ENCODE peak calls at places on chromosomes 2 and 18, in eight cellular contexts. One of them, this sample, is unnamed.

GRCh38 chr18:79851981-79852380 is 54.2 kb downstream of the KCNG2 start:
- DNase-seq in caudate nucleus: no peak
- DNase-seq in tibial artery: peak; percentile 34
- DNase-seq in fibroblast of the conjunctiva: no peak
- DNase-seq in HTR-8/SVneo: no peak
- DNase-seq in WTC11: no peak
- DNase-seq in activated CD4-positive, alpha-beta memory T cell treated with anti-CD3 and anti-CD28 coated beads for 36 hours: no peak
- DNase-seq in left ventricle myocardium inferior: no peak
- DNase-seq in this sample: no peak

GRCh38 chr2:178404380-178404767 is 46.6 kb downstream of the PRKRA start:
- DNase-seq in WTC11: no peak
- DNase-seq in tibial artery: no peak
- DNase-seq in fibroblast of the conjunctiva: no peak
- DNase-seq in caudate nucleus: no peak
- DNase-seq in activated CD4-positive, alpha-beta memory T cell treated with anti-CD3 and anti-CD28 coated beads for 36 hours: peak; percentile 58
- DNase-seq in HTR-8/SVneo: no peak
- DNase-seq in left ventricle myocardium inferior: no peak
- DNase-seq in this sample: peak; percentile 76

GRCh38 chr2:113858764-113859163 is 31.1 kb upstream of the ACTR3 start:
- DNase-seq in activated CD4-positive, alpha-beta memory T cell treated with anti-CD3 and anti-CD28 coated beads for 36 hours: no peak
- DNase-seq in HTR-8/SVneo: peak; percentile 69
- DNase-seq in caudate nucleus: no peak
- DNase-seq in WTC11: no peak
- DNase-seq in left ventricle myocardium inferior: no peak
- DNase-seq in fibroblast of the conjunctiva: peak; percentile 70
- DNase-seq in tibial artery: no peak
- DNase-seq in this sample: peak; percentile 94

GRCh38 chr2:70560040-70560439 is 6.4 kb upstream of the TGFA start:
- DNase-seq in activated CD4-positive, alpha-beta memory T cell treated with anti-CD3 and anti-CD28 coated beads for 36 hours: no peak
- DNase-seq in tibial artery: no peak
- DNase-seq in caudate nucleus: no peak
- DNase-seq in WTC11: no peak
- DNase-seq in HTR-8/SVneo: no peak
- DNase-seq in left ventricle myocardium inferior: no peak
- DNase-seq in fibroblast of the conjunctiva: no peak
- DNase-seq in this sample: no peak

GRCh38 chr18:7601249-7601620 is 34.1 kb downstream of the PTPRM start:
- DNase-seq in WTC11: peak; percentile 26
- DNase-seq in caudate nucleus: no peak
- DNase-seq in HTR-8/SVneo: no peak
- DNase-seq in tibial artery: no peak
- DNase-seq in left ventricle myocardium inferior: no peak
- DNase-seq in activated CD4-positive, alpha-beta memory T cell treated with anti-CD3 and anti-CD28 coated beads for 36 hours: no peak
- DNase-seq in fibroblast of the conjunctiva: no peak
- DNase-seq in this sample: peak; percentile 14

GRCh38 chr18:32200766-32201165 is 10.9 kb downstream of the MEP1B start:
- DNase-seq in activated CD4-positive, alpha-beta memory T cell treated with anti-CD3 and anti-CD28 coated beads for 36 hours: no peak
- DNase-seq in HTR-8/SVneo: no peak
- DNase-seq in tibial artery: no peak
- DNase-seq in WTC11: no peak
- DNase-seq in fibroblast of the conjunctiva: no peak
- DNase-seq in left ventricle myocardium inferior: no peak
- DNase-seq in caudate nucleus: no peak
- DNase-seq in this sample: no peak

GRCh38 chr2:74385396-74385795 is 5.3 kb upstream of the DCTN1 start:
- DNase-seq in activated CD4-positive, alpha-beta memory T cell treated with anti-CD3 and anti-CD28 coated beads for 36 hours: no peak
- DNase-seq in caudate nucleus: no peak
- DNase-seq in WTC11: no peak
- DNase-seq in fibroblast of the conjunctiva: no peak
- DNase-seq in left ventricle myocardium inferior: no peak
- DNase-seq in HTR-8/SVneo: no peak
- DNase-seq in tibial artery: no peak
- DNase-seq in this sample: no peak

GRCh38 chr2:53460347-53460746 is 307.3 kb upstream of the CHAC2 start:
- DNase-seq in HTR-8/SVneo: no peak
- DNase-seq in tibial artery: no peak
- DNase-seq in activated CD4-positive, alpha-beta memory T cell treated with anti-CD3 and anti-CD28 coated beads for 36 hours: no peak
- DNase-seq in left ventricle myocardium inferior: peak; percentile 16
- DNase-seq in fibroblast of the conjunctiva: no peak
- DNase-seq in caudate nucleus: no peak
- DNase-seq in WTC11: no peak
- DNase-seq in this sample: peak; percentile 15

GRCh38 chr2:149330127-149331022 is at the start of gene LYPD6:
- DNase-seq in HTR-8/SVneo: peak; percentile 72
- DNase-seq in caudate nucleus: peak; percentile 23
- DNase-seq in WTC11: peak; percentile 71
- DNase-seq in fibroblast of the conjunctiva: no peak
- DNase-seq in left ventricle myocardium inferior: peak; percentile 66
- DNase-seq in tibial artery: peak; percentile 76
- DNase-seq in activated CD4-positive, alpha-beta memory T cell treated with anti-CD3 and anti-CD28 coated beads for 36 hours: no peak
- DNase-seq in this sample: peak; percentile 82

GRCh38 chr2:119683717-119684443 is 4.9 kb downstream of the TMEM177 start:
- DNase-seq in HTR-8/SVneo: peak; percentile 59
- DNase-seq in WTC11: no peak
- DNase-seq in fibroblast of the conjunctiva: no peak
- DNase-seq in caudate nucleus: no peak
- DNase-seq in tibial artery: peak; percentile 29
- DNase-seq in activated CD4-positive, alpha-beta memory T cell treated with anti-CD3 and anti-CD28 coated beads for 36 hours: no peak
- DNase-seq in left ventricle myocardium inferior: no peak
- DNase-seq in this sample: no peak

GRCh38 chr2:237475704-237476107 is 11.3 kb upstream of the MLPH start:
- DNase-seq in tibial artery: no peak
- DNase-seq in fibroblast of the conjunctiva: no peak
- DNase-seq in left ventricle myocardium inferior: no peak
- DNase-seq in WTC11: no peak
- DNase-seq in activated CD4-positive, alpha-beta memory T cell treated with anti-CD3 and anti-CD28 coated beads for 36 hours: peak; percentile 73
- DNase-seq in caudate nucleus: no peak
- DNase-seq in HTR-8/SVneo: no peak
- DNase-seq in this sample: peak; percentile 70

This sample was measured in epithelial cell of esophagus.